ENCODE peak calls at places on chromosomes 4 and X, in seven cellular contexts. Y is A549, G is sigmoid colon, S is coronary artery, J is right atrium auricular region, R is AG09309, M is cardiac fibroblast. V is an unnamed sample.

GRCh38 chrX:106436695-106437094 is 175.1 kb upstream of the RADX start:
- DNase-seq in Y (no peak), G (no peak), S (no peak), J (no peak), R (no peak), M (no peak), V (no peak)

GRCh38 chr4:155604718-155605601 is 61.7 kb upstream of the GUCY1A1 start:
- DNase-seq in Y (no peak), G (peak; percentile 84), S (no peak), J (peak; percentile 78), R (peak; percentile 73), M (peak; percentile 90), V (peak; percentile 99)

GRCh38 chrX:17039826-17040225 is 93.4 kb downstream of the REPS2 start:
- DNase-seq in Y (no peak), G (no peak), S (no peak), J (no peak), R (peak; percentile 33), M (peak; percentile 19), V (peak; percentile 62)

GRCh38 chr4:15444276-15444675 is 16.4 kb downstream of the C1QTNF7 start:
- DNase-seq in Y (no peak), G (no peak), S (no peak), J (no peak), R (no peak), M (no peak), V (no peak)

GRCh38 chr4:184632842-184633241 is 16.4 kb downstream of the CASP3 start:
- DNase-seq in Y (no peak), G (no peak), S (no peak), J (no peak), R (no peak), M (no peak), V (no peak)

GRCh38 chrX:129824620-129825019 is 19.1 kb downstream of the ZDHHC9 start:
- DNase-seq in Y (no peak), G (no peak), S (no peak), J (no peak), R (no peak), M (no peak), V (no peak)

GRCh38 chr4:153927546-153927945 is 138.7 kb upstream of the SFRP2 start:
- DNase-seq in Y (no peak), G (no peak), S (no peak), J (no peak), R (no peak), M (peak; percentile 5), V (peak; percentile 6)

GRCh38 chrX:120749141-120749846 is 119.4 kb upstream of the C1GALT1C1 start:
- DNase-seq in Y (no peak), G (no peak), S (no peak), J (no peak), R (no peak), M (no peak), V (no peak)

GRCh38 chr4:110472583-110473329 is 3.2 kb upstream of the ENPEP start:
- DNase-seq in Y (no peak), G (no peak), S (no peak), J (no peak), R (no peak), M (no peak), V (no peak)

DNA sequence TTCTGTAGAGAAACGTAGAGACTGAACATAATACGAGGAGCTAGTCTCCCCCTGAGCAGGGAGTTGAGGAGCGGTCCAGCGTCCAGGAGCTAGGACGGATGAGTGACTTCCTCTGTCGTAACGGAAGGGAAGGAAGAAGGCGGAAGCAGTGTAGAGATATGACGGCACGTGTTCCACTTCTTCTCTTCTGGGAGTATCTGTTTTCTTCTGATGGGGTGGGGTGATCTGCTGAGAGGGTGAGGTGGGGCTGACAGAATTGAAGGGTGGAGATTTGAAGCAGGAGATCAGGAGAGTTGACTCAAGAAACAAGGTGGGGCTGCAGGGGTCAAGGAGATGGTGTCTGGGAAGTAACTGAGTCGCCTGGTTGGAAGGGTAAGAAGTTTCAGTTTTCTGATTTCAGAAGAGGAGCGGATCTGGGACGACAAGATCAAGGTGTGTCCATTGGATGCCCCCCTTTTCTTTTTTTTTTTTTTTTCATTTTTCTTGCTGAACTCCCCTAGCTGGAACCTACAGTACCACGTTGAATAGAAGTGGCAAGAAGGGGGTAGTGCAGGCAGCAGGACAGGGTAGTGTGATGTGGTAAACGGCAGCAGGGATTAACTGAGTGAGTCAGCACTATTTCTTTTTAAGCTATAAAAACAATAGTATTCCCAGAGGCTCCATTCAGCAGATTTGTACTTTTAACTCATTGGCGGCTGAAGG is 50.7 kb upstream of the SETD7 start:
- DNase-seq in Y (peak; percentile 86), G (no peak), S (no peak), J (no peak), R (no peak), M (peak; percentile 84), V (no peak)
- TF ChIP-seq CTCF in Y (no peak), G (no peak), S (no peak), J (no peak), R (peak; percentile 27), M (peak; percentile 47), V (no peak)

DNA sequence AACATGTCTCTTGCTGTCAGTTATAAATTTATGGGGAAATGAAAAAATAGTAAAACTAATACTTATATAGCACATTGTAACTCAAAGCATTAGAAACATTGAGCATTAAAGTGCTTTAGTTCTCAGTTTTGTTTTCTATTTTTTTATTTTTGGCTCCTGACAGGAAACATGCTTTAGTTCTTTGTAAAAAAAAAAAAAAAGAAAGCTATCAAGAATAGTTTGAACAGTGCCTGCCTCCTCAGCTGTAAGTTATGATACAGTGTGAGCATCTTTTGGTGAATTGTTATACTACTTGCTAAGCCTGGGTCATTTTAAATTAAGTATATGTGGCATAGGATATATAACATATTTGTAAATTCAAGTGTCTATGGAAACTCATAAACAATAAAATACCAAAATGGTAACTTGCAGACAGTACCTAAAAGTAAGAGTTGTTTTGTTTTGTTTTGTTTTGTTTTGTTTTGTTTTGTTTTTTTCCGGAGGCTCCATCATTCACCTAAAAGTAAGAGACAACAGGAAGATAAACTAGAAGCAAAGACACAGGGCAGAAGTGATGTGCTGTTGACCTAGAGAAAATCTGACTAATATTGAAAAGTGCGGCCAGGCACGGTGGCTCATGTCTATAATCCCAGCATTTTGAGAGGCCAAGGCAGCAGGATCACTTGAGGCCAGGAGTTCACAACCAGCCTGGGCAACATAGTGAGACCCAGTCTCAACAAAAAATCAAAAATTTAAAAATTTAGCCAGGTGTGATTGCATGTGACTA is 5.4 kb upstream of the CENPC start:
- DNase-seq in Y (no peak), G (no peak), S (no peak), J (no peak), R (no peak), M (no peak), V (no peak)
- H3K4me3 ChIP-seq in Y (no peak overlapping the region), G (no peak overlapping the region), S (no peak overlapping the region), J (no peak overlapping the region), R (no peak overlapping the region), M (no peak overlapping the region), V (no peak overlapping the region)

DNA sequence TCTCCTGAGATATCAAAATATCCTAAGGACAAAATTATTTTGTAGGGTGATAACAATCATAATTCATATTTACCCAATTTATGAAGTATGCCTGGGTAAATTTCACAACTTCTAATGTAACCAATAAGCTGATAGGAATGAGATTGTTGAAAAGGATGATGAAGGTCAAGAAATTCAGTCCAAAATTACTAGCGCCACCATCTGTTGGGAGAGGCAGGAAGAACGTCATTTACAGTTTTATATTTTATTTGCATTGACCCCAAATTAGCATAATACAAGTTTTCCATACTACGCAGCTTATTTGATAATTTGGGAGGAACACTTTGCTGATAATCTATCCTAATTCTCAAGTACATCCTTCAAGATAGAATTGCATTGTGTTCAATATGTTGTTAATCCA is 78.7 kb downstream of the ATP8A1 start:
- DNase-seq in Y (no peak), G (no peak), S (no peak), J (no peak), R (no peak), M (no peak), V (no peak)
- TF ChIP-seq CTCF in Y (no peak), G (no peak), S (no peak), J (no peak), R (no peak), M (no peak), V (no peak)

GRCh38 chrX:66166671-66167070 is 2.6 kb downstream of the HEPH start:
- DNase-seq in Y (no peak), G (no peak), S (no peak), J (no peak), R (no peak), M (no peak), V (no peak)
- H3K4me3 ChIP-seq in Y (no peak overlapping the region), G (no peak overlapping the region), S (peak overlapping the region; percentile 20), J (no peak overlapping the region), R (no peak overlapping the region), M (no peak overlapping the region), V (no peak overlapping the region)

DNA sequence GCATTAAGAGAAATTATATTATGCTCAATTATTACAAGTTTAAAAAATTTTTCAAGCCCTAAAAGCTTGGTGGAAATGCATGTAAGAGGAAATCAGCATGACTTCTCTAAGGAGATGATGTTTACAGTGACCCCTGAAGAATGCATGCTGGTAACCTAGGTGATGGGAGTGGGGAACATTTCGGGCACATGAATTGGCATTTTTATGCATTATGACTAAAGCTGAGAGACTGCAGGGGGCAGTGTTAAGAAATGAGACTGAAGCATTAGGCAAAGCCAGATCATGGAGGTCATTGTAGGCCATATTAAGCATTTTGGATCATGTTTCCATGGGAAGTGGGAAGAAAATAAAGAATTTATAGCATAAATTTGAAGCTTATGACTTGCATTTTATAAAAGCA is 421.3 kb downstream of the FAT4 start:
- DNase-seq in Y (peak; percentile 83), G (no peak), S (no peak), J (no peak), R (no peak), M (peak; percentile 79), V (no peak)
- TF ChIP-seq CTCF in Y (peak; percentile 13), G (no peak), S (no peak), J (no peak), R (peak; percentile 30), M (peak; percentile 18), V (peak; percentile 19)

DNA sequence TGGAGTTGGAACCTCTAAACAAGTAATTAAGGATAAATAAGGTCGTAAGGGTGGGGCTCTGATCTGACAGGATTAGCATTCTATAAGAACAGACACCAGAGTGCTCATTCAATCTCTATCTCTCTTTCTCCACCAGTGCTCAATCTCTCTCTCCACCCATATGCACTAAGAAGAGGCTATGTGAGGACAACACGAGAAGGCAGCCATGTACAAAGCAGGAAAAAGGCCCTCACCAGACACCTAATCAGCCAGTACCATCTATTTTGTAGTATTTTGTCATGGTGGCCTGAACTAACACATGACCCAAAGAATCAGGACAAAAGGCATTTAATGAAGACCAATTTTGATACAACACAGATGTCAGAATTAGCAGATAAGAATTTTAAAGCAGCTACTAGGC is 16.8 kb downstream of the RFC1 start:
- DNase-seq in Y (no peak), G (no peak), S (no peak), J (no peak), R (no peak), M (no peak), V (no peak)
- H3K4me3 ChIP-seq in Y (no peak overlapping the region), G (no peak overlapping the region), S (no peak overlapping the region), J (no peak overlapping the region), R (no peak overlapping the region), M (no peak overlapping the region), V (no peak overlapping the region)